ENCODE peak calls at places on chromosome 4, in eight cellular contexts. J is CD4-positive, alpha-beta T cell; A is AG09319; C is NCI-H1048; V is T1000; U is nephron progenitor cell; Z is CD8-positive, alpha-beta T cell; Q is bronchial epithelial cell. D is an unnamed sample.

GRCh38 chr4:87014284-87014782 is 79.5 kb downstream of the AFF1 start:
- DNase-seq in J (no peak), A (no peak), C (no peak), V (no peak), U (no peak), Z (no peak), Q (peak), D (no peak)

GRCh38 chr4:185778307-185778706 is 33.7 kb downstream of the SORBS2 start:
- DNase-seq in J (no peak), A (no peak), C (no peak), V (no peak), U (no peak), Z (no peak), Q (peak), D (peak)

GRCh38 chr4:67531349-67531748 is 14.0 kb downstream of the CENPC start:
- DNase-seq in J (no peak), A (no peak), C (no peak), V (no peak), U (no peak), Z (no peak), Q (no peak), D (no peak)

GRCh38 chr4:110020681-110021443 is 108.2 kb downstream of the EGF start:
- DNase-seq in J (no peak), A (no peak), C (no peak), V (no peak), U (no peak), Z (no peak), Q (no peak), D (no peak)

GRCh38 chr4:175871774-175872405 is 59.8 kb upstream of the GPM6A start:
- DNase-seq in J (no peak), A (no peak), C (no peak), V (no peak), U (no peak), Z (no peak), Q (no peak), D (no peak)

GRCh38 chr4:123616970-123617392 is 220.4 kb downstream of the SPRY1 start:
- DNase-seq in J (peak), A (peak), C (no peak), V (no peak), U (peak), Z (peak), Q (no peak), D (peak)

GRCh38 chr4:167234388-167234881 is at the start of gene SPOCK3:
- DNase-seq in J (no peak), A (no peak), C (no peak), V (peak), U (peak), Z (no peak), Q (peak), D (peak)

GRCh38 chr4:148926861-148927260 is 484.6 kb upstream of the NR3C2 start:
- DNase-seq in J (no peak), A (no peak), C (no peak), V (no peak), U (no peak), Z (no peak), Q (peak), D (peak)

GRCh38 chr4:65600656-65601055 is 69.6 kb downstream of the EPHA5 start:
- DNase-seq in J (no peak), A (no peak), C (no peak), V (no peak), U (no peak), Z (no peak), Q (no peak), D (no peak)

GRCh38 chr4:2649604-2650114 is 106.5 kb downstream of the TNIP2 start:
- DNase-seq in J (no peak), A (no peak), C (no peak), V (no peak), U (no peak), Z (no peak), Q (no peak), D (no peak)

GRCh38 chr4:1939664-1940509 is 68.7 kb downstream of the NSD2 start:
- DNase-seq in J (no peak), A (peak), C (no peak), V (peak), U (no peak), Z (no peak), Q (peak), D (peak)

GRCh38 chr4:142687547-142688275 is 158.4 kb downstream of the INPP4B start:
- DNase-seq in J (no peak), A (no peak), C (no peak), V (no peak), U (no peak), Z (no peak), Q (peak), D (no peak)

GRCh38 chr4:14679906-14680305 is 322.4 kb upstream of the CPEB2 start:
- DNase-seq in J (no peak), A (no peak), C (no peak), V (no peak), U (no peak), Z (no peak), Q (peak), D (no peak)

GRCh38 chr4:90486346-90486745 is 359.2 kb downstream of the CCSER1 start:
- DNase-seq in J (no peak), A (no peak), C (no peak), V (no peak), U (no peak), Z (no peak), Q (peak), D (no peak)

D was measured in cardiac muscle cell.